ENCODE peak calls at places on chromosomes 5 and 9, in six cellular contexts. S is WTC11, P is GM20000, D is fibroblast of the aortic adventitia, Y is astrocyte of the spinal cord, J is MCF 10A. W is an unnamed sample.
A peak's percentile ranks its signal among the peaks of the same experiment; 100 is the strongest.

GRCh38 chr9:124800306-124801259 is 23.6 kb downstream of the OLFML2A start:
- DNase-seq in S (no peak), P (peak; percentile 58), D (no peak), Y (no peak), J (peak; percentile 45), W (no peak)

GRCh38 chr9:68802525-68803015 is 97.5 kb downstream of the PIP5K1B start:
- DNase-seq in S (no peak), P (peak; percentile 75), D (no peak), Y (no peak), J (no peak), W (no peak)

GRCh38 chr5:33611882-33612281 is 171.1 kb downstream of the TARS1 start:
- DNase-seq in S (no peak), P (no peak), D (peak; percentile 76), Y (peak; percentile 70), J (peak; percentile 43), W (no peak)

GRCh38 chr5:116773926-116774325 is 199.3 kb upstream of the SEMA6A start:
- DNase-seq in S (peak; percentile 19), P (no peak), D (no peak), Y (no peak), J (no peak), W (no peak)

GRCh38 chr5:567664-568060 is 43.4 kb upstream of the SLC9A3 start:
- DNase-seq in S (no peak), P (no peak), D (no peak), Y (no peak), J (no peak), W (no peak)

GRCh38 chr9:11025775-11026174 is 413.0 kb upstream of the PTPRD start:
- DNase-seq in S (no peak), P (no peak), D (no peak), Y (no peak), J (no peak), W (no peak)

GRCh38 chr9:69303331-69303730 is 21.7 kb upstream of the ENTREP1 start:
- DNase-seq in S (no peak), P (no peak), D (no peak), Y (no peak), J (no peak), W (no peak)

GRCh38 chr9:75117572-75117971 is 29.3 kb downstream of the OSTF1 start:
- DNase-seq in S (no peak), P (no peak), D (no peak), Y (no peak), J (no peak), W (no peak)

GRCh38 chr5:89156226-89156625 is 273.2 kb upstream of the MEF2C start:
- DNase-seq in S (no peak), P (no peak), D (no peak), Y (no peak), J (no peak), W (no peak)

GRCh38 chr9:109475526-109475925 is 22.6 kb downstream of the PTPN3 start:
- DNase-seq in S (no peak), P (no peak), D (no peak), Y (no peak), J (no peak), W (no peak)

GRCh38 chr9:35675732-35676392 is 2.1 kb downstream of the CA9 start:
- DNase-seq in S (peak; percentile 95), P (peak; percentile 65), D (no peak), Y (no peak), J (no peak), W (peak; percentile 88)

GRCh38 chr9:83706703-83707517 is 848 bp downstream of the UBQLN1 start:
- DNase-seq in S (peak; percentile 74), P (peak; percentile 37), D (no peak), Y (peak; percentile 34), J (no peak), W (peak; percentile 84)

GRCh38 chr5:103849934-103850333 is 287.3 kb upstream of the NUDT12 start:
- DNase-seq in S (no peak), P (no peak), D (peak; percentile 45), Y (peak; percentile 94), J (peak; percentile 45), W (no peak)

GRCh38 chr9:134620751-134621557 is 20.6 kb upstream of the COL5A1 start:
- DNase-seq in S (peak; percentile 5), P (no peak), D (no peak), Y (no peak), J (no peak), W (peak; percentile 77)

GRCh38 chr9:129702563-129702962 is 37.1 kb downstream of the PRRX2 start:
- DNase-seq in S (no peak), P (no peak), D (peak; percentile 91), Y (no peak), J (peak; percentile 63), W (no peak)

GRCh38 chr5:83777856-83778255 is 57.2 kb upstream of the HAPLN1 start:
- DNase-seq in S (no peak), P (no peak), D (no peak), Y (peak; percentile 9), J (no peak), W (no peak)

GRCh38 chr9:118643118-118643517 is 726.1 kb downstream of the BRINP1 start:
- DNase-seq in S (peak; percentile 47), P (no peak), D (no peak), Y (peak; percentile 56), J (peak; percentile 60), W (no peak)

GRCh38 chr9:14692536-14692917 is 705 bp downstream of the ZDHHC21 start:
- DNase-seq in S (no peak), P (no peak), D (peak; percentile 15), Y (no peak), J (peak; percentile 18), W (no peak)

GRCh38 chr5:35229076-35230042 is 928 bp downstream of the PRLR start:
- DNase-seq in S (peak; percentile 79), P (peak; percentile 66), D (no peak), Y (no peak), J (peak; percentile 69), W (no peak)

GRCh38 chr5:138890686-138891085 is 15.6 kb upstream of the LRRTM2 start:
- DNase-seq in S (no peak), P (no peak), D (no peak), Y (no peak), J (no peak), W (no peak)

GRCh38 chr5:112149727-112150126 is 269.4 kb downstream of the EPB41L4A start:
- DNase-seq in S (no peak), P (no peak), D (no peak), Y (no peak), J (no peak), W (no peak)

GRCh38 chr5:143248822-143249579 is 154.5 kb downstream of the NR3C1 start:
- DNase-seq in S (no peak), P (no peak), D (peak; percentile 92), Y (peak; percentile 81), J (peak; percentile 81), W (no peak)

GRCh38 chr9:126122901-126123616 is 203.6 kb upstream of the MVB12B start:
- DNase-seq in S (no peak), P (no peak), D (no peak), Y (no peak), J (no peak), W (peak; percentile 67)

GRCh38 chr9:27094640-27095039 is 14.4 kb upstream of the TEK start:
- DNase-seq in S (no peak), P (no peak), D (peak; percentile 78), Y (peak; percentile 79), J (peak; percentile 36), W (no peak)

GRCh38 chr5:80284720-80285119 is 28.9 kb upstream of the SERINC5 start:
- DNase-seq in S (no peak), P (no peak), D (no peak), Y (no peak), J (no peak), W (no peak)

GRCh38 chr9:29150606-29151005 is 1577.3 kb upstream of the C9orf72 start:
- DNase-seq in S (no peak), P (no peak), D (peak; percentile 57), Y (peak; percentile 30), J (peak; percentile 30), W (no peak)

GRCh38 chr5:90440644-90441043 is 31.1 kb upstream of the CETN3 start:
- DNase-seq in S (no peak), P (no peak), D (no peak), Y (peak; percentile 1), J (no peak), W (no peak)

GRCh38 chr5:170486366-170486765 is 17.5 kb upstream of the KCNIP1 start:
- DNase-seq in S (no peak), P (no peak), D (peak; percentile 62), Y (no peak), J (no peak), W (no peak)

GRCh38 chr5:79191457-79191856 is 44.5 kb upstream of the JMY start:
- DNase-seq in S (no peak), P (no peak), D (no peak), Y (no peak), J (no peak), W (no peak)
- TF ChIP-seq CTCF in S (no peak), P (no peak), D (no peak), Y (no peak), J (no peak), W (no peak)

GRCh38 chr5:61746836-61747575 is 414.9 kb downstream of the ZSWIM6 start:
- DNase-seq in S (no peak), P (no peak), D (no peak), Y (no peak), J (no peak), W (no peak)

GRCh38 chr5:61748651-61749050 is 416.6 kb downstream of the ZSWIM6 start:
- DNase-seq in S (no peak), P (no peak), D (no peak), Y (no peak), J (no peak), W (no peak)

GRCh38 chr5:61744690-61745619 is 412.9 kb downstream of the ZSWIM6 start:
- DNase-seq in S (no peak), P (no peak), D (no peak), Y (no peak), J (peak; percentile 30), W (no peak)
- TF ChIP-seq CTCF in S (no peak), P (no peak), D (no peak), Y (no peak), J (no peak), W (no peak)

GRCh38 chr9:94937214-94937903 is 210.9 kb downstream of the AOPEP start:
- DNase-seq in S (no peak), P (no peak), D (peak; percentile 95), Y (peak; percentile 91), J (peak; percentile 88), W (no peak)
- TF ChIP-seq CTCF in S (no peak), P (no peak), D (no peak), Y (no peak), J (no peak), W (no peak)

GRCh38 chr9:127448112-127448805 is 2.9 kb downstream of the RPL12 start:
- DNase-seq in S (no peak), P (no peak), D (peak; percentile 7), Y (no peak), J (peak; percentile 25), W (no peak)

GRCh38 chr9:127450831-127451680 is at the start of the genes LRSAM1 and RPL12:
- DNase-seq in S (peak; percentile 98), P (peak; percentile 94), D (peak; percentile 97), Y (peak; percentile 93), J (peak; percentile 94), W (peak; percentile 99)

GRCh38 chr9:127451681-127452480 is 571 bp downstream of the LRSAM1 start:
- DNase-seq in S (peak; percentile 41), P (peak; percentile 54), D (peak; percentile 58), Y (peak; percentile 59), J (peak; percentile 55), W (no peak)

GRCh38 chr9:127449332-127449966 is 1.8 kb downstream of the RPL12 start:
- DNase-seq in S (no peak), P (no peak), D (peak; percentile 7), Y (peak; percentile 2), J (peak; percentile 18), W (no peak)

GRCh38 chr9:127450170-127450830 is 906 bp downstream of the RPL12 start:
- DNase-seq in S (no peak), P (no peak), D (peak; percentile 55), Y (peak; percentile 16), J (peak; percentile 17), W (no peak)
- TF ChIP-seq CTCF in S (no peak), P (no peak), D (no peak), Y (no peak), J (no peak), W (no peak)

GRCh38 chr5:40656766-40657165 is 22.9 kb upstream of the PTGER4 start:
- DNase-seq in S (no peak), P (no peak), D (no peak), Y (no peak), J (no peak), W (no peak)
- TF ChIP-seq CTCF in S (no peak), P (no peak), D (no peak), Y (no peak), J (no peak), W (no peak)